ENCODE peak calls at places on chromosomes 3 and 15, in four cellular contexts. One of them, this sample, is unnamed.

GRCh38 chr15:35690698-35691116 is 144.7 kb upstream of the DPH6 start:
- DNase-seq in breast epithelium: no peak
- DNase-seq in upper lobe of right lung: no peak
- DNase-seq in GM06990: no peak
- DNase-seq in this sample: no peak

GRCh38 chr3:101128786-101129185 is 135.6 kb upstream of the ABI3BP start:
- DNase-seq in GM06990: no peak
- DNase-seq in breast epithelium: peak; percentile 26
- DNase-seq in upper lobe of right lung: no peak
- DNase-seq in this sample: no peak

GRCh38 chr15:84046064-84046637 is 189.4 kb upstream of the GOLGA6L4 start:
- DNase-seq in GM06990: no peak
- DNase-seq in upper lobe of right lung: no peak
- DNase-seq in breast epithelium: no peak
- DNase-seq in this sample: no peak

GRCh38 chr3:172159962-172160538 is 120.7 kb downstream of the FNDC3B start:
- DNase-seq in upper lobe of right lung: no peak
- DNase-seq in breast epithelium: peak; percentile 54
- DNase-seq in GM06990: no peak
- DNase-seq in this sample: no peak

GRCh38 chr3:178699810-178700209 is 163.6 kb downstream of the KCNMB2 start:
- DNase-seq in breast epithelium: no peak
- DNase-seq in upper lobe of right lung: peak; percentile 46
- DNase-seq in GM06990: no peak
- DNase-seq in this sample: no peak

GRCh38 chr15:91271565-91272153 is 171.6 kb downstream of the SV2B start:
- DNase-seq in breast epithelium: peak; percentile 30
- DNase-seq in upper lobe of right lung: no peak
- DNase-seq in GM06990: no peak
- DNase-seq in this sample: peak; percentile 73

GRCh38 chr15:46343527-46343926 is 708.7 kb downstream of the SQOR start:
- DNase-seq in breast epithelium: no peak
- DNase-seq in GM06990: no peak
- DNase-seq in upper lobe of right lung: no peak
- DNase-seq in this sample: no peak

GRCh38 chr15:79602731-79603130 is 170.6 kb downstream of the MINAR1 start:
- DNase-seq in breast epithelium: no peak
- DNase-seq in upper lobe of right lung: no peak
- DNase-seq in GM06990: no peak
- DNase-seq in this sample: no peak

GRCh38 chr3:196339493-196340254 is 1.5 kb upstream of the TM4SF19 start:
- DNase-seq in upper lobe of right lung: no peak
- DNase-seq in GM06990: no peak
- DNase-seq in breast epithelium: no peak
- DNase-seq in this sample: no peak

GRCh38 chr3:179066058-179066457 is 5.6 kb downstream of the ZMAT3 start:
- DNase-seq in breast epithelium: no peak
- DNase-seq in upper lobe of right lung: no peak
- DNase-seq in GM06990: no peak
- DNase-seq in this sample: no peak

GRCh38 chr3:177051419-177051818 is 145.9 kb downstream of the TBL1XR1 start:
- DNase-seq in breast epithelium: no peak
- DNase-seq in GM06990: no peak
- DNase-seq in upper lobe of right lung: no peak
- DNase-seq in this sample: no peak

GRCh38 chr3:196454935-196455334 is 22.7 kb upstream of the UBXN7 start:
- DNase-seq in GM06990: no peak
- DNase-seq in breast epithelium: no peak
- DNase-seq in upper lobe of right lung: no peak
- DNase-seq in this sample: no peak

GRCh38 chr3:194283218-194284006 is 67.7 kb downstream of the CPN2 start:
- DNase-seq in breast epithelium: peak; percentile 3
- DNase-seq in GM06990: no peak
- DNase-seq in upper lobe of right lung: peak; percentile 59
- DNase-seq in this sample: no peak

GRCh38 chr3:44284949-44285348 is 43.3 kb downstream of the TOPAZ1 start:
- DNase-seq in upper lobe of right lung: no peak
- DNase-seq in GM06990: no peak
- DNase-seq in breast epithelium: no peak
- DNase-seq in this sample: no peak

GRCh38 chr3:46350262-46350565 is 3.7 kb upstream of the CCR2 start:
- DNase-seq in breast epithelium: no peak
- DNase-seq in GM06990: no peak
- DNase-seq in upper lobe of right lung: no peak
- DNase-seq in this sample: no peak

GRCh38 chr3:194930439-194931204 is 244.9 kb downstream of the FAM43A start:
- DNase-seq in breast epithelium: no peak
- DNase-seq in upper lobe of right lung: no peak
- DNase-seq in GM06990: no peak
- DNase-seq in this sample: no peak

GRCh38 chr15:76285241-76285825 is 25.9 kb downstream of the ETFA start:
- DNase-seq in breast epithelium: no peak
- DNase-seq in upper lobe of right lung: no peak
- DNase-seq in GM06990: no peak
- DNase-seq in this sample: no peak

GRCh38 chr3:156264771-156265170 is 144.4 kb downstream of the KCNAB1 start:
- DNase-seq in breast epithelium: no peak
- DNase-seq in GM06990: no peak
- DNase-seq in upper lobe of right lung: no peak
- DNase-seq in this sample: no peak

GRCh38 chr15:51093865-51094605 is 671 bp downstream of the TNFAIP8L3 start:
- DNase-seq in breast epithelium: no peak
- DNase-seq in GM06990: no peak
- DNase-seq in upper lobe of right lung: peak; percentile 76
- DNase-seq in this sample: no peak

GRCh38 chr3:171658801-171659200 is 151.5 kb downstream of the PLD1 start:
- DNase-seq in upper lobe of right lung: no peak
- DNase-seq in breast epithelium: no peak
- DNase-seq in GM06990: no peak
- DNase-seq in this sample: no peak

GRCh38 chr3:131714585-131715220 is 211.9 kb upstream of the MRPL3 start:
- DNase-seq in upper lobe of right lung: no peak
- DNase-seq in GM06990: peak; percentile 77
- DNase-seq in breast epithelium: no peak
- DNase-seq in this sample: no peak

GRCh38 chr3:101992861-101993260 is 143.5 kb downstream of the NFKBIZ start:
- DNase-seq in upper lobe of right lung: no peak
- DNase-seq in breast epithelium: no peak
- DNase-seq in GM06990: no peak
- DNase-seq in this sample: no peak

GRCh38 chr3:144643778-144644191 is 672.2 kb downstream of the DIPK2A start:
- DNase-seq in GM06990: no peak
- DNase-seq in upper lobe of right lung: no peak
- DNase-seq in breast epithelium: no peak
- DNase-seq in this sample: no peak

GRCh38 chr3:158312560-158313141 is 202.8 kb downstream of the RSRC1 start:
- DNase-seq in GM06990: no peak
- DNase-seq in upper lobe of right lung: no peak
- DNase-seq in breast epithelium: no peak
- DNase-seq in this sample: no peak

GRCh38 chr3:124565013-124565412 is 165.2 kb upstream of the UMPS start:
- DNase-seq in GM06990: no peak
- DNase-seq in upper lobe of right lung: no peak
- DNase-seq in breast epithelium: peak; percentile 45
- DNase-seq in this sample: peak; percentile 39

GRCh38 chr3:15771444-15771843 is 26.3 kb downstream of the ANKRD28 start:
- DNase-seq in upper lobe of right lung: no peak
- DNase-seq in GM06990: no peak
- DNase-seq in breast epithelium: no peak
- DNase-seq in this sample: no peak

GRCh38 chr3:44337253-44337652 is 1.3 kb upstream of the TCAIM start:
- DNase-seq in GM06990: no peak
- DNase-seq in upper lobe of right lung: no peak
- DNase-seq in breast epithelium: no peak
- DNase-seq in this sample: no peak

GRCh38 chr3:196138927-196139680 is 57.2 kb upstream of the TFRC start:
- DNase-seq in GM06990: no peak
- DNase-seq in breast epithelium: peak; percentile 57
- DNase-seq in upper lobe of right lung: no peak
- DNase-seq in this sample: no peak

GRCh38 chr3:51669241-51670052 is 1.6 kb upstream of the TEX264 start:
- DNase-seq in upper lobe of right lung: peak; percentile 93
- DNase-seq in GM06990: peak; percentile 72
- DNase-seq in breast epithelium: peak; percentile 81
- DNase-seq in this sample: peak; percentile 90

GRCh38 chr3:49327485-49327884 is 12.4 kb downstream of the USP4 start:
- DNase-seq in GM06990: no peak
- DNase-seq in breast epithelium: no peak
- DNase-seq in upper lobe of right lung: no peak
- DNase-seq in this sample: no peak

GRCh38 chr15:60391722-60392340 is 6.0 kb downstream of the ANXA2 start:
- DNase-seq in upper lobe of right lung: no peak
- DNase-seq in breast epithelium: no peak
- DNase-seq in GM06990: no peak
- DNase-seq in this sample: no peak

DNA sequence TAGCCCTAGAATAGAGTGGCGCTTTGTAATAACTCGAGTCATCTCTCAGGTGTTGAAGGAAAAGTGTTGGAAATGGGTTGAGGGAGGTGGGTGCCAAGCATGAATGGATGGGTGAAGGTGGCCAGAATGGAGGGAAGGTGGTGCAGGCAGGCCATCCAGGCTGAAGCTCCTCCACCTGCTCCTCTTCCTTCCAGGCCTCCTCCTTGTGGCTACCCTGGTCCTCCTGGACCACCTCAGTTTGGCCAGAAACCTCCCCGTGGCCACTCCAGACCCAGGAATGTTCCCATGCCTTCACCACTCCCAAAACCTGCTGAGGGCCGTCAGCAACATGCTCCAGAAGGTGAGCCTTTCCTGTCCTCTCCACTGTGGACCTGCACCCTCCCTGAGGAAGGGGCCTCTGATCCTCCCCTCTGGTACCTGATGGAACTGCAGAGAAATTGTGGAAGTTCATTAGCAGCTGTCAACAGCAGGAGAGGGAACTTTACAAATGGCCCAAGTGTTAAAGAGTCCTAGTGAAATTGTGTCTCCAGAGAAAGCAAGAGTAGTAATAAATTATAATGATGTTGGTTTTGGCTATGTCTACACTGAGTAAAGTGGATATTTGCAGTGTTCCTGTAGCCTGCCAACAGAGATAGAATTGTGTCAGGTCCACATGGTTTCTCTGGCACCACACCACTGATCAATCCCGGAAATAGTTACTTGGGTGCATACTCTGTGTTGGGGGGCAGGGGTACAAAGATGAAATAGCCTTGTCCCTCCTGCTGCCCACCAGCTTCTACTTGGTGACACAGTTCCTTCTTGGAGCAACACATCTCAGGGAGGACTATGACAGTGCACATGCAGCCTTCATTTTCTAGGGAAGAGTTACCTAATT is 1.6 kb downstream of the IL12A start:
- DNase-seq in upper lobe of right lung: no peak
- DNase-seq in breast epithelium: no peak
- DNase-seq in GM06990: no peak
- DNase-seq in this sample: no peak
- TF ChIP-seq CTCF in upper lobe of right lung: no peak
- TF ChIP-seq CTCF in breast epithelium: no peak
- TF ChIP-seq CTCF in GM06990: no peak
- TF ChIP-seq CTCF in this sample: no peak

DNA sequence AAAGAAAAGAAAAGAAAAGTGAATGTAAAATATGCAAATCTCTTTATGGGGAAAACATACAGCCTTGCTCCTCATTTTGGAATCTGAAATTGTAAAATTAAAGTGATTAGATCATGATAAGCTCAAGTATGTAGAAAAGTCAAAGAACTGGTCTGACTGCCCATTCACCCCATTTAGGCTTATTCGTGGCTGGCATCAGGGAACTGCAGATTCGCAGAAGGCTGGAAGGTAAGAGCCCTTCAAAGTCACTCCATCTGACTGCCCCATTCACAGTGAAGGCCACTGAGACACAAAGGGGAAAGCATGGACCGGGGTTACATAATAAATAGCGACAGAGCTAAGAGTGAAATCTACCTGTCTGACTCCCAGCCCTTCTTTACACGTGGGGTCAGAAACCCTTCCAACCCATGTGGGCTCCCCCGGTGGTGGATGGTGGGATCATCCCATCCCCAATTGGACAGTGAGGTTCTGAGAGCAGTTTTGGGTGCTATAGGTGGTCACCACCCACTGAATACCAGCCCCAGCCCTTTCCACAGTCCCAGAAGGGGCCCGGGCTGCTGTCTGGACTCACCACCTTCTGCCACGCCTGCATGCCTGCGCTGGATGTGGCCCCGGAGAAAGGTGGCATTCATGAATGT is 18.1 kb downstream of the DZIP1L start:
- DNase-seq in GM06990: no peak
- DNase-seq in breast epithelium: no peak
- DNase-seq in upper lobe of right lung: no peak
- DNase-seq in this sample: no peak
- TF ChIP-seq CTCF in GM06990: peak; percentile 57
- TF ChIP-seq CTCF in breast epithelium: no peak
- TF ChIP-seq CTCF in upper lobe of right lung: peak; percentile 24
- TF ChIP-seq CTCF in this sample: peak; percentile 33

GRCh38 chr15:66498501-66499386 is 1.2 kb upstream of the SNAPC5 start:
- DNase-seq in GM06990: no peak
- DNase-seq in upper lobe of right lung: no peak
- DNase-seq in breast epithelium: no peak
- DNase-seq in this sample: no peak
- TF ChIP-seq CTCF in GM06990: peak; percentile 24
- TF ChIP-seq CTCF in upper lobe of right lung: peak; percentile 25
- TF ChIP-seq CTCF in breast epithelium: peak; percentile 20
- TF ChIP-seq CTCF in this sample: peak; percentile 59

DNA sequence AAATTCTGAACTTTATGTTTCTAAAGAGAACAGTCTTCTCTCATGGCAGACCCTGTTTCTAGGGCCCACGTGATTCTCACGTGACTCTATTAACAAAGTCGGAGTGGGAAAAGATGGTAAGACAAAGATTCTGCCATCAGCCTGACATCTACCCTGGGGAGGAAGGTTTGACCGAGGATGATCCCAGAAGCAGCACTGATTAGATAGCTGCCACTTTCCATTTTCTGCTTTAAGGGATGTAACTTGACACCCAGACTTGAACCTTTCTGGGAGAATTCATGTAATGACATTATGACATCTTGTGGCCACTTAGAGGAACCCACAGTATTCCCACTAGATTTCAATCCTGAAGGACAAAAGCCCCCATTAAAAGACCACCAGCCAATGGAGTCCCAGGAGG is 480.3 kb upstream of the PROK2 start:
- DNase-seq in GM06990: no peak
- DNase-seq in breast epithelium: no peak
- DNase-seq in upper lobe of right lung: no peak
- DNase-seq in this sample: no peak
- TF ChIP-seq CTCF in GM06990: peak; percentile 36
- TF ChIP-seq CTCF in breast epithelium: no peak
- TF ChIP-seq CTCF in upper lobe of right lung: peak; percentile 24
- TF ChIP-seq CTCF in this sample: no peak

DNA sequence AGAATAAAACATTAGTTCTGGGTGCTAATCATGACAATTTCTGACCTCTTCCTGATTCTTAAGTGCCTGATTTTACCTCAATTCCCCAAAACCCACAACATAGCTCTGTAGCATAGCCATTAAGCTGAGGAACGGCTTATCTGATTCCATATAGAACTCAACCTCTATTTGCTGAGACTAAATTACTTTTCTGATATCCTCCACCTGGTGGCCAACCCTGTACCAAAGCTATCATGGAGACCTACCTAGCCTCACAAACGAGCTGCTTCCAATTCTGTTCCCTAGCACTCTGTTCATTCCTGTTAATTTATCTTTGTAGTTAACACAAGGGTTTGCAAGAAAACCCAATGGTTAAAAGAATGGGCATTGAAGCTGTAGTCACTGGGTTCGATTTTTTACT is 245.2 kb downstream of the PLOD2 start:
- DNase-seq in breast epithelium: no peak
- DNase-seq in GM06990: no peak
- DNase-seq in upper lobe of right lung: no peak
- DNase-seq in this sample: no peak
- TF ChIP-seq CTCF in breast epithelium: no peak
- TF ChIP-seq CTCF in GM06990: no peak
- TF ChIP-seq CTCF in upper lobe of right lung: no peak
- TF ChIP-seq CTCF in this sample: no peak